ENCODE peak calls at places on chromosomes 7 and 10, in nine cellular contexts. One of them, this sample, is unnamed.

GRCh38 chr7:109226699-109227098 is 657.0 kb downstream of the DNAJB9 start:
- DNase-seq in nephron progenitor cell: no peak
- DNase-seq in cardiac fibroblast: no peak
- DNase-seq in GM23338: no peak
- DNase-seq in omental fat pad: no peak
- DNase-seq in PC-3: no peak
- DNase-seq in colonic mucosa: no peak
- DNase-seq in mucosa of descending colon: no peak
- DNase-seq in SK-N-SH: no peak
- DNase-seq in this sample: no peak

GRCh38 chr7:132773527-132773956 is 197.3 kb upstream of the PLXNA4 start:
- DNase-seq in SK-N-SH: no peak
- DNase-seq in mucosa of descending colon: no peak
- DNase-seq in colonic mucosa: no peak
- DNase-seq in GM23338: no peak
- DNase-seq in cardiac fibroblast: peak
- DNase-seq in omental fat pad: no peak
- DNase-seq in nephron progenitor cell: no peak
- DNase-seq in PC-3: peak
- DNase-seq in this sample: no peak

GRCh38 chr7:121126801-121127534 is 138.5 kb downstream of the CPED1 start:
- DNase-seq in colonic mucosa: no peak
- DNase-seq in cardiac fibroblast: peak
- DNase-seq in GM23338: peak
- DNase-seq in omental fat pad: no peak
- DNase-seq in SK-N-SH: peak
- DNase-seq in PC-3: peak
- DNase-seq in mucosa of descending colon: no peak
- DNase-seq in nephron progenitor cell: no peak
- DNase-seq in this sample: no peak

GRCh38 chr7:32588657-32589056 is 93.4 kb downstream of the AVL9 start:
- DNase-seq in nephron progenitor cell: no peak
- DNase-seq in PC-3: peak
- DNase-seq in cardiac fibroblast: peak
- DNase-seq in GM23338: no peak
- DNase-seq in mucosa of descending colon: no peak
- DNase-seq in omental fat pad: no peak
- DNase-seq in SK-N-SH: no peak
- DNase-seq in colonic mucosa: no peak
- DNase-seq in this sample: no peak

GRCh38 chr10:29618341-29619171 is 16.2 kb downstream of the SVIL start:
- DNase-seq in PC-3: no peak
- DNase-seq in GM23338: peak
- DNase-seq in mucosa of descending colon: peak
- DNase-seq in colonic mucosa: peak
- DNase-seq in SK-N-SH: no peak
- DNase-seq in cardiac fibroblast: peak
- DNase-seq in omental fat pad: no peak
- DNase-seq in nephron progenitor cell: peak
- DNase-seq in this sample: no peak

GRCh38 chr10:79444243-79445119 is 943 bp downstream of the ZCCHC24 start:
- DNase-seq in cardiac fibroblast: peak
- DNase-seq in omental fat pad: peak
- DNase-seq in colonic mucosa: peak
- DNase-seq in PC-3: peak
- DNase-seq in nephron progenitor cell: peak
- DNase-seq in SK-N-SH: peak
- DNase-seq in mucosa of descending colon: peak
- DNase-seq in GM23338: peak
- DNase-seq in this sample: peak

GRCh38 chr10:91185239-91185875 is 35.1 kb upstream of the PCGF5 start:
- DNase-seq in nephron progenitor cell: no peak
- DNase-seq in GM23338: no peak
- DNase-seq in mucosa of descending colon: no peak
- DNase-seq in SK-N-SH: no peak
- DNase-seq in colonic mucosa: no peak
- DNase-seq in cardiac fibroblast: peak
- DNase-seq in PC-3: peak
- DNase-seq in omental fat pad: no peak
- DNase-seq in this sample: no peak

GRCh38 chr10:129914960-129915359 is 49.1 kb downstream of the EBF3 start:
- DNase-seq in GM23338: no peak
- DNase-seq in SK-N-SH: no peak
- DNase-seq in mucosa of descending colon: no peak
- DNase-seq in omental fat pad: no peak
- DNase-seq in PC-3: no peak
- DNase-seq in cardiac fibroblast: no peak
- DNase-seq in colonic mucosa: no peak
- DNase-seq in nephron progenitor cell: no peak
- DNase-seq in this sample: peak

GRCh38 chr7:101869026-101869900 is 51.8 kb downstream of the CUX1 start:
- DNase-seq in cardiac fibroblast: no peak
- DNase-seq in PC-3: no peak
- DNase-seq in mucosa of descending colon: no peak
- DNase-seq in colonic mucosa: no peak
- DNase-seq in omental fat pad: no peak
- DNase-seq in SK-N-SH: no peak
- DNase-seq in GM23338: peak
- DNase-seq in nephron progenitor cell: peak
- DNase-seq in this sample: no peak

GRCh38 chr10:87865201-87866025 is 2.0 kb downstream of the PTEN start:
- DNase-seq in omental fat pad: no peak
- DNase-seq in nephron progenitor cell: no peak
- DNase-seq in colonic mucosa: no peak
- DNase-seq in SK-N-SH: no peak
- DNase-seq in mucosa of descending colon: no peak
- DNase-seq in GM23338: no peak
- DNase-seq in PC-3: no peak
- DNase-seq in cardiac fibroblast: no peak
- DNase-seq in this sample: no peak

GRCh38 chr10:27504897-27505457 is 873 bp downstream of the RAB18 start:
- DNase-seq in omental fat pad: no peak
- DNase-seq in cardiac fibroblast: peak
- DNase-seq in PC-3: no peak
- DNase-seq in GM23338: no peak
- DNase-seq in nephron progenitor cell: no peak
- DNase-seq in mucosa of descending colon: no peak
- DNase-seq in colonic mucosa: no peak
- DNase-seq in SK-N-SH: no peak
- DNase-seq in this sample: no peak

GRCh38 chr10:17123062-17123661 is 6.4 kb downstream of the CUBN start:
- DNase-seq in cardiac fibroblast: peak
- DNase-seq in nephron progenitor cell: no peak
- DNase-seq in omental fat pad: no peak
- DNase-seq in SK-N-SH: no peak
- DNase-seq in mucosa of descending colon: no peak
- DNase-seq in PC-3: peak
- DNase-seq in colonic mucosa: no peak
- DNase-seq in GM23338: no peak
- DNase-seq in this sample: no peak

GRCh38 chr10:127151981-127152699 is 44.3 kb downstream of the INSYN2A start:
- DNase-seq in PC-3: peak
- DNase-seq in colonic mucosa: no peak
- DNase-seq in nephron progenitor cell: no peak
- DNase-seq in SK-N-SH: no peak
- DNase-seq in GM23338: peak
- DNase-seq in omental fat pad: no peak
- DNase-seq in cardiac fibroblast: no peak
- DNase-seq in mucosa of descending colon: no peak
- DNase-seq in this sample: no peak

GRCh38 chr10:7234109-7234508 is 176.7 kb downstream of the SFMBT2 start:
- DNase-seq in colonic mucosa: no peak
- DNase-seq in mucosa of descending colon: no peak
- DNase-seq in cardiac fibroblast: no peak
- DNase-seq in omental fat pad: no peak
- DNase-seq in PC-3: no peak
- DNase-seq in nephron progenitor cell: no peak
- DNase-seq in SK-N-SH: no peak
- DNase-seq in GM23338: no peak
- DNase-seq in this sample: no peak

GRCh38 chr7:47806701-47807103 is 141.6 kb downstream of the PKD1L1 start:
- DNase-seq in colonic mucosa: no peak
- DNase-seq in SK-N-SH: no peak
- DNase-seq in PC-3: no peak
- DNase-seq in GM23338: no peak
- DNase-seq in nephron progenitor cell: no peak
- DNase-seq in omental fat pad: no peak
- DNase-seq in mucosa of descending colon: no peak
- DNase-seq in cardiac fibroblast: peak
- DNase-seq in this sample: no peak

GRCh38 chr10:124306922-124307371 is 111.8 kb downstream of the OAT start:
- DNase-seq in SK-N-SH: no peak
- DNase-seq in omental fat pad: peak
- DNase-seq in cardiac fibroblast: no peak
- DNase-seq in nephron progenitor cell: no peak
- DNase-seq in GM23338: no peak
- DNase-seq in colonic mucosa: no peak
- DNase-seq in PC-3: peak
- DNase-seq in mucosa of descending colon: no peak
- DNase-seq in this sample: no peak

GRCh38 chr10:56178210-56178609 is 182.8 kb downstream of the ZWINT start:
- DNase-seq in nephron progenitor cell: no peak
- DNase-seq in omental fat pad: no peak
- DNase-seq in cardiac fibroblast: no peak
- DNase-seq in mucosa of descending colon: no peak
- DNase-seq in SK-N-SH: peak
- DNase-seq in colonic mucosa: no peak
- DNase-seq in PC-3: peak
- DNase-seq in GM23338: peak
- DNase-seq in this sample: no peak

GRCh38 chr10:126844406-126844805 is 60.8 kb upstream of the DOCK1 start:
- DNase-seq in GM23338: no peak
- DNase-seq in cardiac fibroblast: peak
- DNase-seq in PC-3: no peak
- DNase-seq in nephron progenitor cell: no peak
- DNase-seq in omental fat pad: no peak
- DNase-seq in colonic mucosa: no peak
- DNase-seq in SK-N-SH: no peak
- DNase-seq in mucosa of descending colon: no peak
- DNase-seq in this sample: no peak

GRCh38 chr7:155203059-155203881 is 94.4 kb upstream of the INSIG1 start:
- DNase-seq in nephron progenitor cell: no peak
- DNase-seq in SK-N-SH: no peak
- DNase-seq in GM23338: no peak
- DNase-seq in mucosa of descending colon: no peak
- DNase-seq in omental fat pad: peak
- DNase-seq in cardiac fibroblast: no peak
- DNase-seq in colonic mucosa: no peak
- DNase-seq in PC-3: no peak
- DNase-seq in this sample: no peak

GRCh38 chr7:7216279-7216678 is 33.9 kb downstream of the C1GALT1 start:
- DNase-seq in SK-N-SH: no peak
- DNase-seq in colonic mucosa: no peak
- DNase-seq in cardiac fibroblast: no peak
- DNase-seq in nephron progenitor cell: no peak
- DNase-seq in GM23338: no peak
- DNase-seq in PC-3: no peak
- DNase-seq in omental fat pad: no peak
- DNase-seq in mucosa of descending colon: no peak
- DNase-seq in this sample: no peak

GRCh38 chr10:49176310-49177268 is 11.6 kb downstream of the TMEM273 start:
- DNase-seq in colonic mucosa: peak
- DNase-seq in cardiac fibroblast: no peak
- DNase-seq in PC-3: no peak
- DNase-seq in SK-N-SH: no peak
- DNase-seq in nephron progenitor cell: no peak
- DNase-seq in GM23338: no peak
- DNase-seq in omental fat pad: no peak
- DNase-seq in mucosa of descending colon: no peak
- DNase-seq in this sample: peak
- TF ChIP-seq CTCF in colonic mucosa: no peak
- TF ChIP-seq CTCF in cardiac fibroblast: peak
- TF ChIP-seq CTCF in PC-3: peak
- TF ChIP-seq CTCF in SK-N-SH: no peak
- TF ChIP-seq CTCF in nephron progenitor cell: no peak
- TF ChIP-seq CTCF in GM23338: no peak
- TF ChIP-seq CTCF in omental fat pad: no peak
- TF ChIP-seq CTCF in mucosa of descending colon: no peak
- TF ChIP-seq CTCF in this sample: no peak

GRCh38 chr10:58173391-58173790 is 94.3 kb downstream of the IPMK start:
- DNase-seq in PC-3: no peak
- DNase-seq in omental fat pad: no peak
- DNase-seq in mucosa of descending colon: no peak
- DNase-seq in nephron progenitor cell: no peak
- DNase-seq in colonic mucosa: no peak
- DNase-seq in GM23338: no peak
- DNase-seq in cardiac fibroblast: no peak
- DNase-seq in SK-N-SH: no peak
- DNase-seq in this sample: no peak
- TF ChIP-seq CTCF in PC-3: no peak
- TF ChIP-seq CTCF in omental fat pad: no peak
- TF ChIP-seq CTCF in mucosa of descending colon: no peak
- TF ChIP-seq CTCF in nephron progenitor cell: no peak
- TF ChIP-seq CTCF in colonic mucosa: no peak
- TF ChIP-seq CTCF in GM23338: no peak
- TF ChIP-seq CTCF in cardiac fibroblast: no peak
- TF ChIP-seq CTCF in SK-N-SH: no peak
- TF ChIP-seq CTCF in this sample: no peak

DNA sequence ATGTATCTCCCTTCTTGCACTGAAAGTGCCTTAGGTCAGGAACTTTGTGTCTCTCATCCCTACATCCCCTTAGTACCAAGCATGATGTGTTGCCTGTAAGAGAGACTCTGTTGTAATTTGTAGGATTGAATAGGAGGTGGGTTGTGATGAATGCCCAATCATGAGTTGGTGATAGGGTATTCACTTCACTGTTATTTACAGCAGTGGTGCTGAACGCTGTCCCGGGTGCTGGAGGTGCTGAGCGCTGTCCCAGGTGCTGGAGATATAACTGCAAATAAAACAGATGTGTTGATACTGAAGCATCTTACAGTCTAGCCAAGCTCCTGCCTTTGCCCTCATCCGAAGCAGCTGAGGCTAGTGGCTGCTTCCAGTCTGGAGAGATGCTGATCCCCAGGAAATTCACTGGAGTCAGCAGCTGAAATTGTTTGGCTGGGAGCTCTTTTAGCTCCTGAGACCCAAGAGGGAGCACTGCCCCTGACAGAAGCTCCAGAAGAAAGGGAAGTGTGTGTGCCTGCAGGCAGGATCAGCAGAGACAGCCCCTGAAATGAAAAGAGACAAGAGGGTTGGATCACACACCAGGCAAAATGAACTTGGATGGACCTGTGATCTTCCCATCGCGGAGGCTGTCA is 183.4 kb downstream of the SORCS3 start:
- DNase-seq in omental fat pad: no peak
- DNase-seq in GM23338: peak
- DNase-seq in PC-3: peak
- DNase-seq in colonic mucosa: no peak
- DNase-seq in SK-N-SH: no peak
- DNase-seq in cardiac fibroblast: peak
- DNase-seq in nephron progenitor cell: peak
- DNase-seq in mucosa of descending colon: no peak
- DNase-seq in this sample: no peak
- TF ChIP-seq CTCF in omental fat pad: no peak
- TF ChIP-seq CTCF in GM23338: no peak
- TF ChIP-seq CTCF in PC-3: no peak
- TF ChIP-seq CTCF in colonic mucosa: no peak
- TF ChIP-seq CTCF in SK-N-SH: no peak
- TF ChIP-seq CTCF in cardiac fibroblast: no peak
- TF ChIP-seq CTCF in nephron progenitor cell: no peak
- TF ChIP-seq CTCF in mucosa of descending colon: no peak
- TF ChIP-seq CTCF in this sample: no peak

GRCh38 chr7:49244543-49244942 is 320.2 kb downstream of the CDC14C start:
- DNase-seq in colonic mucosa: no peak
- DNase-seq in PC-3: no peak
- DNase-seq in omental fat pad: no peak
- DNase-seq in cardiac fibroblast: no peak
- DNase-seq in nephron progenitor cell: no peak
- DNase-seq in GM23338: peak
- DNase-seq in mucosa of descending colon: no peak
- DNase-seq in SK-N-SH: no peak
- DNase-seq in this sample: no peak
- TF ChIP-seq CTCF in colonic mucosa: no peak
- TF ChIP-seq CTCF in PC-3: no peak
- TF ChIP-seq CTCF in omental fat pad: no peak
- TF ChIP-seq CTCF in cardiac fibroblast: no peak
- TF ChIP-seq CTCF in nephron progenitor cell: no peak
- TF ChIP-seq CTCF in GM23338: no peak
- TF ChIP-seq CTCF in mucosa of descending colon: no peak
- TF ChIP-seq CTCF in SK-N-SH: no peak
- TF ChIP-seq CTCF in this sample: no peak